ENCODE peak calls at places on chromosome 22, in five cellular contexts. P is osteocyte, S is cardiac fibroblast, L is AG10803, U is pancreas. Q is an unnamed sample.

GRCh38 chr22:46104170-46104880 is 46.0 kb upstream of the PPARA start:
- DNase-seq in P (no peak), S (no peak), L (no peak), U (peak; percentile 90), Q (no peak)

GRCh38 chr22:49502126-49502826 is 325.4 kb downstream of the BRD1 start:
- DNase-seq in P (no peak), S (no peak), L (no peak), U (no peak), Q (no peak)

GRCh38 chr22:26045051-26045450 is 124.2 kb upstream of the SEZ6L start:
- DNase-seq in P (no peak), S (no peak), L (no peak), U (no peak), Q (no peak)

GRCh38 chr22:49768511-49768910 is 59.2 kb downstream of the BRD1 start:
- DNase-seq in P (no peak), S (no peak), L (no peak), U (peak; percentile 3), Q (no peak)

GRCh38 chr22:43462701-43463100 is 50.9 kb downstream of the MPPED1 start:
- DNase-seq in P (no peak), S (no peak), L (no peak), U (no peak), Q (no peak)

GRCh38 chr22:42366815-42367581 is 65.2 kb downstream of the NFAM1 start:
- DNase-seq in P (no peak), S (no peak), L (no peak), U (no peak), Q (no peak)

GRCh38 chr22:31618057-31618456 is 44.0 kb downstream of the PISD start:
- DNase-seq in P (no peak), S (no peak), L (no peak), U (no peak), Q (no peak)

GRCh38 chr22:24146190-24146616 is 35.1 kb upstream of the SUSD2 start:
- DNase-seq in P (no peak), S (peak; percentile 72), L (peak; percentile 89), U (peak; percentile 85), Q (peak; percentile 66)

GRCh38 chr22:27348634-27349033 is 452.9 kb downstream of the MN1 start:
- DNase-seq in P (no peak), S (peak; percentile 63), L (peak; percentile 83), U (peak; percentile 22), Q (no peak)

GRCh38 chr22:30968015-30968923 is at the start of gene MORC2:
- DNase-seq in P (no peak), S (no peak), L (no peak), U (peak; percentile 71), Q (peak; percentile 5)

GRCh38 chr22:41181349-41182241 is 23.5 kb upstream of the L3MBTL2 start:
- DNase-seq in P (peak; percentile 42), S (peak; percentile 75), L (peak; percentile 90), U (no peak), Q (no peak)

GRCh38 chr22:48393041-48393370 is 1434.7 kb downstream of the BRD1 start:
- DNase-seq in P (peak; percentile 80), S (no peak), L (no peak), U (no peak), Q (no peak)

GRCh38 chr22:43783777-43784176 is 28.3 kb downstream of the EFCAB6 start:
- DNase-seq in P (no peak), S (no peak), L (no peak), U (no peak), Q (no peak)

GRCh38 chr22:23405366-23405851 is 174.7 kb downstream of the IGLL1 start:
- DNase-seq in P (no peak), S (no peak), L (no peak), U (no peak), Q (no peak)

GRCh38 chr22:31439805-31440204 is 40.4 kb downstream of the DRG1 start:
- DNase-seq in P (no peak), S (no peak), L (no peak), U (no peak), Q (no peak)

GRCh38 chr22:19395276-19395675 is 36.3 kb downstream of the HIRA start:
- DNase-seq in P (no peak), S (no peak), L (no peak), U (no peak), Q (no peak)

GRCh38 chr22:21100149-21101032 is 54.6 kb downstream of the LRRC74B start:
- DNase-seq in P (no peak), S (no peak), L (peak; percentile 29), U (no peak), Q (no peak)

GRCh38 chr22:43128928-43129424 is 14.2 kb downstream of the MCAT start:
- DNase-seq in P (no peak), S (no peak), L (no peak), U (peak; percentile 68), Q (no peak)

GRCh38 chr22:27453688-27454087 is 347.9 kb downstream of the MN1 start:
- DNase-seq in P (no peak), S (no peak), L (no peak), U (no peak), Q (no peak)

GRCh38 chr22:46352691-46353386 is 17.3 kb downstream of the TRMU start:
- DNase-seq in P (no peak), S (peak; percentile 50), L (no peak), U (peak; percentile 94), Q (no peak)

GRCh38 chr22:45240810-45241631 is at the start of gene KIAA0930:
- DNase-seq in P (peak; percentile 89), S (peak; percentile 69), L (peak; percentile 59), U (peak; percentile 83), Q (peak; percentile 88)

GRCh38 chr22:43098356-43098755 is 9.2 kb upstream of the TTLL1 start:
- DNase-seq in P (no peak), S (no peak), L (no peak), U (no peak), Q (no peak)

GRCh38 chr22:44995715-44996114 is 14.1 kb downstream of the PHF21B start:
- DNase-seq in P (no peak), S (no peak), L (no peak), U (no peak), Q (no peak)

GRCh38 chr22:49600891-49601431 is 226.7 kb downstream of the BRD1 start:
- DNase-seq in P (no peak), S (no peak), L (no peak), U (no peak), Q (no peak)

GRCh38 chr22:30324008-30324730 is 2.6 kb downstream of the TBC1D10A start:
- DNase-seq in P (no peak), S (no peak), L (peak; percentile 87), U (no peak), Q (no peak)

GRCh38 chr22:37303821-37304274 is 21.5 kb downstream of the CYTH4 start:
- DNase-seq in P (no peak), S (peak; percentile 91), L (peak; percentile 83), U (no peak), Q (no peak)

GRCh38 chr22:43109921-43110443 is 568 bp upstream of the BIK start:
- DNase-seq in P (no peak), S (no peak), L (no peak), U (no peak), Q (no peak)

GRCh38 chr22:25692965-25693565 is 48.9 kb upstream of the MYO18B start:
- DNase-seq in P (no peak), S (no peak), L (no peak), U (no peak), Q (no peak)

GRCh38 chr22:41092023-41092817 is at the start of gene EP300:
- DNase-seq in P (peak; percentile 90), S (peak; percentile 74), L (peak; percentile 82), U (peak; percentile 86), Q (peak; percentile 74)

GRCh38 chr22:39110631-39111561 is 13.9 kb downstream of the APOBEC3H start:
- DNase-seq in P (no peak), S (no peak), L (no peak), U (no peak), Q (no peak)

GRCh38 chr22:50719814-50720300 is 18.1 kb upstream of the ACR start:
- DNase-seq in P (no peak), S (no peak), L (no peak), U (no peak), Q (no peak)

GRCh38 chr22:27019827-27020226 is 362.4 kb downstream of the MIAT start:
- DNase-seq in P (no peak), S (no peak), L (no peak), U (no peak), Q (no peak)

GRCh38 chr22:34917239-34917638 is 148.7 kb upstream of the ISX start:
- DNase-seq in P (no peak), S (no peak), L (peak; percentile 41), U (no peak), Q (no peak)

GRCh38 chr22:24170632-24171031 is 10.7 kb upstream of the SUSD2 start:
- DNase-seq in P (no peak), S (no peak), L (no peak), U (no peak), Q (no peak)

GRCh38 chr22:41447435-41448188 is 1.0 kb upstream of the TOB2 start:
- DNase-seq in P (peak; percentile 90), S (peak; percentile 58), L (peak; percentile 56), U (peak; percentile 69), Q (no peak)